ENCODE peak calls at places on chromosome 18, in seven cellular contexts. N is renal cortical epithelial cell; G is GM12865; K is pancreas; O is activated T-cell treated with anti-CD3 and anti-CD28 coated beads, Interleukin-2, amount 50 U/mL, for 72 hours; Q is AG08395; U is left lobe of liver. E is an unnamed sample.

GRCh38 chr18:75265255-75265654 is 54.7 kb downstream of the TSHZ1 start:
- DNase-seq in N (no peak), G (no peak), K (no peak), O (no peak), Q (no peak), U (no peak), E (no peak)

GRCh38 chr18:57008001-57008686 is 138.7 kb upstream of the BOD1L2 start:
- DNase-seq in N (no peak), G (no peak), K (no peak), O (no peak), Q (no peak), U (no peak), E (no peak)

GRCh38 chr18:42707080-42707479 is 408.4 kb downstream of the RIT2 start:
- DNase-seq in N (no peak), G (no peak), K (no peak), O (no peak), Q (no peak), U (no peak), E (no peak)

GRCh38 chr18:79411614-79412526 is 16.1 kb downstream of the NFATC1 start:
- DNase-seq in N (no peak), G (no peak), K (no peak), O (no peak), Q (no peak), U (no peak), E (no peak)

GRCh38 chr18:23784811-23785245 is 95.6 kb downstream of the LAMA3 start:
- DNase-seq in N (peak; percentile 70), G (no peak), K (no peak), O (no peak), Q (peak; percentile 86), U (no peak), E (no peak)

GRCh38 chr18:12403601-12404506 is 3.9 kb upstream of the PRELID3A start:
- DNase-seq in N (peak; percentile 94), G (peak; percentile 28), K (no peak), O (no peak), Q (peak; percentile 82), U (no peak), E (no peak)

GRCh38 chr18:26040051-26040656 is 50.3 kb downstream of the SS18 start:
- DNase-seq in N (no peak), G (no peak), K (no peak), O (no peak), Q (no peak), U (no peak), E (no peak)

GRCh38 chr18:28466213-28466612 is 289.3 kb upstream of the CDH2 start:
- DNase-seq in N (no peak), G (no peak), K (no peak), O (no peak), Q (no peak), U (no peak), E (no peak)

GRCh38 chr18:11664286-11664685 is 24.8 kb upstream of the GNAL start:
- DNase-seq in N (no peak), G (no peak), K (no peak), O (no peak), Q (no peak), U (no peak), E (no peak)

GRCh38 chr18:63905361-63905760 is 2.4 kb upstream of the SERPINB10 start:
- DNase-seq in N (no peak), G (peak; percentile 18), K (no peak), O (no peak), Q (no peak), U (no peak), E (no peak)

GRCh38 chr18:37122877-37123276 is 293.9 kb downstream of the KIAA1328 start:
- DNase-seq in N (peak; percentile 56), G (no peak), K (no peak), O (no peak), Q (no peak), U (no peak), E (no peak)

GRCh38 chr18:57366528-57367081 is 14.2 kb downstream of the ST8SIA3 start:
- DNase-seq in N (no peak), G (no peak), K (no peak), O (no peak), Q (no peak), U (peak; percentile 48), E (no peak)

GRCh38 chr18:33720133-33720532 is 142.1 kb downstream of the ASXL3 start:
- DNase-seq in N (peak; percentile 35), G (no peak), K (no peak), O (no peak), Q (no peak), U (no peak), E (peak; percentile 17)

GRCh38 chr18:7617738-7618422 is 50.8 kb downstream of the PTPRM start:
- DNase-seq in N (peak; percentile 96), G (no peak), K (peak; percentile 50), O (no peak), Q (peak; percentile 75), U (peak; percentile 79), E (no peak)

GRCh38 chr18:38011446-38011845 is 445.8 kb upstream of the CELF4 start:
- DNase-seq in N (peak; percentile 74), G (no peak), K (no peak), O (no peak), Q (no peak), U (no peak), E (no peak)

GRCh38 chr18:3429121-3429520 is 20.9 kb upstream of the TGIF1 start:
- DNase-seq in N (no peak), G (no peak), K (no peak), O (no peak), Q (no peak), U (no peak), E (no peak)

GRCh38 chr18:32930695-32931301 is 158.0 kb upstream of the KLHL14 start:
- DNase-seq in N (peak; percentile 66), G (peak; percentile 54), K (no peak), O (no peak), Q (peak; percentile 6), U (no peak), E (no peak)

GRCh38 chr18:10908760-10909159 is 240.6 kb downstream of the PIEZO2 start:
- DNase-seq in N (no peak), G (no peak), K (no peak), O (no peak), Q (no peak), U (peak; percentile 62), E (no peak)

GRCh38 chr18:42486296-42486695 is 531.3 kb downstream of the PIK3C3 start:
- DNase-seq in N (no peak), G (no peak), K (no peak), O (no peak), Q (no peak), U (peak; percentile 45), E (no peak)

GRCh38 chr18:44031063-44031462 is 649.6 kb upstream of the SETBP1 start:
- DNase-seq in N (no peak), G (no peak), K (no peak), O (no peak), Q (no peak), U (no peak), E (no peak)

GRCh38 chr18:9792565-9793226 is 84.6 kb downstream of the RAB31 start:
- DNase-seq in N (no peak), G (peak; percentile 40), K (no peak), O (peak; percentile 48), Q (no peak), U (no peak), E (no peak)

GRCh38 chr18:33135951-33136660 is 304.4 kb downstream of the CCDC178 start:
- DNase-seq in N (peak; percentile 14), G (no peak), K (no peak), O (no peak), Q (no peak), U (no peak), E (no peak)

GRCh38 chr18:67132919-67133318 is 383.6 kb downstream of the DSEL start:
- DNase-seq in N (no peak), G (no peak), K (no peak), O (no peak), Q (no peak), U (no peak), E (no peak)

GRCh38 chr18:79494936-79495335 is 99.2 kb downstream of the NFATC1 start:
- DNase-seq in N (no peak), G (no peak), K (peak; percentile 7), O (no peak), Q (no peak), U (no peak), E (no peak)

GRCh38 chr18:11937874-11938478 is 29.9 kb upstream of the MPPE1 start:
- DNase-seq in N (peak; percentile 61), G (peak; percentile 77), K (peak; percentile 61), O (peak; percentile 71), Q (peak; percentile 77), U (peak; percentile 79), E (peak; percentile 48)

GRCh38 chr18:58043452-58044369 is at the start of gene NEDD4L:
- DNase-seq in N (peak; percentile 66), G (peak; percentile 91), K (peak; percentile 88), O (peak; percentile 88), Q (peak; percentile 84), U (peak; percentile 90), E (peak; percentile 62)

GRCh38 chr18:39199231-39199855 is 1633.7 kb upstream of the CELF4 start:
- DNase-seq in N (no peak), G (no peak), K (no peak), O (no peak), Q (no peak), U (no peak), E (no peak)

GRCh38 chr18:60905699-60906098 is 427.5 kb upstream of the CDH20 start:
- DNase-seq in N (no peak), G (no peak), K (no peak), O (no peak), Q (no peak), U (no peak), E (no peak)

GRCh38 chr18:77114564-77115391 is 17.8 kb downstream of the MBP start:
- DNase-seq in N (peak; percentile 99), G (no peak), K (peak; percentile 92), O (peak; percentile 44), Q (peak; percentile 94), U (peak; percentile 95), E (no peak)

GRCh38 chr18:48802543-48803428 is 148.0 kb downstream of the SMAD7 start:
- DNase-seq in N (peak; percentile 71), G (no peak), K (peak; percentile 47), O (no peak), Q (no peak), U (peak; percentile 39), E (no peak)

GRCh38 chr18:34932792-34933466 is 108.3 kb upstream of the MAPRE2 start:
- DNase-seq in N (no peak), G (no peak), K (no peak), O (no peak), Q (no peak), U (no peak), E (no peak)

GRCh38 chr18:23992119-23992940 is 22.2 kb upstream of the TTC39C start:
- DNase-seq in N (peak; percentile 74), G (peak; percentile 61), K (no peak), O (peak; percentile 51), Q (no peak), U (peak; percentile 86), E (no peak)

GRCh38 chr18:44238911-44239310 is 441.8 kb upstream of the SETBP1 start:
- DNase-seq in N (no peak), G (no peak), K (no peak), O (no peak), Q (no peak), U (no peak), E (no peak)

GRCh38 chr18:21264651-21265050 is 22.6 kb downstream of the GREB1L start:
- DNase-seq in N (peak; percentile 69), G (no peak), K (peak; percentile 25), O (no peak), Q (no peak), U (peak; percentile 51), E (no peak)